ENCODE peak calls at places on chromosomes 12 and 14, in eight cellular contexts. W, N, Z, M, I, A, G and X are unnamed samples.

GRCh38 chr12:108254030-108254429 is 85.1 kb downstream of the CMKLR1 start:
- DNase-seq in Z (no peak), G (no peak), M (no peak), N (no peak), I (no peak), A (no peak), W (no peak), X (no peak)

GRCh38 chr14:91279354-91279753 is 34.9 kb upstream of the GPR68 start:
- DNase-seq in I (no peak), A (no peak), G (no peak), N (no peak), W (no peak), Z (no peak), M (no peak), X (no peak)

GRCh38 chr12:123384318-123384993 is 524 bp downstream of the KMT5A start:
- DNase-seq in I (no peak), Z (peak; percentile 62), W (peak; percentile 19), A (no peak), G (peak; percentile 43), N (no peak), M (peak; percentile 38), X (no peak)

GRCh38 chr12:105218434-105218833 is 17.5 kb downstream of the APPL2 start:
- DNase-seq in G (no peak), Z (no peak), A (no peak), W (no peak), N (no peak), M (no peak), I (no peak), X (no peak)

GRCh38 chr14:96130854-96131253 is 73.8 kb upstream of the BDKRB2 start:
- DNase-seq in A (no peak), Z (no peak), N (no peak), M (no peak), W (no peak), I (no peak), G (peak; percentile 71), X (no peak)

GRCh38 chr12:3249081-3249800 is 172.1 kb downstream of the TSPAN9 start:
- DNase-seq in M (no peak), Z (no peak), G (no peak), N (no peak), I (no peak), A (no peak), W (no peak), X (no peak)

GRCh38 chr12:130978785-130979184 is 25.1 kb downstream of the ADGRD1 start:
- DNase-seq in G (no peak), I (no peak), N (no peak), M (no peak), Z (no peak), A (no peak), W (peak; percentile 48), X (no peak)

GRCh38 chr12:10753066-10753465 is 29.9 kb upstream of the YBX3 start:
- DNase-seq in W (no peak), G (peak; percentile 79), I (no peak), M (no peak), Z (no peak), N (no peak), A (no peak), X (no peak)

GRCh38 chr12:22856120-22856699 is 231.2 kb downstream of the ETNK1 start:
- DNase-seq in Z (no peak), I (no peak), W (peak; percentile 30), M (peak; percentile 12), N (no peak), A (no peak), G (peak; percentile 13), X (no peak)

GRCh38 chr12:96425973-96426372 is 25.7 kb upstream of the CDK17 start:
- DNase-seq in N (no peak), I (no peak), W (no peak), M (no peak), G (peak; percentile 57), Z (no peak), A (no peak), X (no peak)

GRCh38 chr14:77590845-77591506 is 25.5 kb downstream of the SPTLC2 start:
- DNase-seq in N (no peak), A (no peak), I (no peak), Z (no peak), M (no peak), W (no peak), G (peak; percentile 87), X (no peak)

GRCh38 chr14:49893309-49894213 is 679 bp downstream of the ARF6 start:
- DNase-seq in W (peak; percentile 66), G (peak; percentile 60), Z (peak; percentile 76), A (peak; percentile 31), N (peak; percentile 45), I (no peak), M (peak; percentile 68), X (peak; percentile 46)

GRCh38 chr14:63543826-63544320 is 696 bp upstream of the PPP2R5E start:
- DNase-seq in G (no peak), A (no peak), W (no peak), M (no peak), N (no peak), Z (no peak), I (no peak), X (no peak)

GRCh38 chr12:124713041-124713435 is 145.6 kb upstream of the NCOR2 start:
- DNase-seq in G (no peak), N (peak; percentile 46), I (peak; percentile 4), Z (peak; percentile 72), A (no peak), M (no peak), W (no peak), X (peak; percentile 63)

GRCh38 chr12:63151898-63152700 is 1.1 kb upstream of the AVPR1A start:
- DNase-seq in G (peak; percentile 28), M (peak; percentile 18), A (no peak), I (no peak), Z (no peak), W (peak; percentile 7), N (peak; percentile 39), X (no peak)

GRCh38 chr12:132151145-132151765 is 7.0 kb downstream of the NOC4L start:
- DNase-seq in Z (peak; percentile 53), N (no peak), A (no peak), W (no peak), I (no peak), G (no peak), M (no peak), X (no peak)

GRCh38 chr12:45648070-45648469 is 81.4 kb upstream of the ARID2 start:
- DNase-seq in Z (peak; percentile 88), G (no peak), W (no peak), N (no peak), M (no peak), A (no peak), I (no peak), X (no peak)

GRCh38 chr14:74905595-74906142 is 17.4 kb downstream of the RPS6KL1 start:
- DNase-seq in G (peak; percentile 20), A (peak; percentile 73), M (peak; percentile 69), N (peak; percentile 78), W (peak; percentile 68), Z (peak; percentile 74), I (no peak), X (peak; percentile 74)

GRCh38 chr14:29717906-29718305 is 209.7 kb downstream of the PRKD1 start:
- DNase-seq in W (no peak), Z (no peak), A (no peak), N (no peak), M (no peak), I (no peak), G (no peak), X (no peak)

GRCh38 chr14:29721586-29721985 is 206.1 kb downstream of the PRKD1 start:
- DNase-seq in A (no peak), I (no peak), M (no peak), G (no peak), Z (no peak), N (no peak), W (no peak), X (no peak)

GRCh38 chr14:29712586-29712985 is 215.1 kb downstream of the PRKD1 start:
- DNase-seq in M (no peak), I (no peak), G (no peak), W (no peak), A (no peak), Z (no peak), N (no peak), X (no peak)

DNA sequence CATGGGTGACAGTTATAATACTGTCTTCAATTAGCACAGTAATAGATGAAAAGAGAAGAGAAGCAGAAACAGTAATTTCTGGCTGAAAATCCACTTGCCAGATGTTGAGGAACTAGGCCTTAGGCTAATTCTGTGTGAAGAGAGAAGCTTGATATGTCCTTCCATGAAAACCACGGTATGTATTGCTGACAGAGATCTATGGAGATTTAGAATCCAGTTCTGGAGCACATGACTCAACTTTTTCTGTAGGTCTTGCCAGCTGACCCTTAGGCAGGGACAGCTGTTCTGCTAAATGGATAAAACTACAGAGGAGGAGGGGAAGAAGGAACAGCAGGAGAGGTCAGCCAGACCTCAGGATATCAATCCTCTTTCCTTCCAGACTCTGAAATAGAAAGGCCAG is 211.5 kb downstream of the PRKD1 start:
- DNase-seq in M (no peak), A (no peak), Z (no peak), N (no peak), G (no peak), W (no peak), I (no peak), X (no peak)
- H3K4me3 ChIP-seq in M (no peak overlapping the region), A (no peak overlapping the region), Z (no peak overlapping the region), N (no peak overlapping the region), G (no peak overlapping the region), W (no peak overlapping the region), I (no peak overlapping the region), X (no peak overlapping the region)

GRCh38 chr12:65308001-65308400 is 29.5 kb downstream of the MSRB3 start:
- DNase-seq in M (no peak), N (no peak), G (no peak), I (no peak), Z (no peak), W (no peak), A (no peak), X (no peak)
- H3K27ac ChIP-seq in M (no peak overlapping the region), N (no peak overlapping the region), G (peak overlapping the region; percentile 90), I (no peak overlapping the region), Z (no peak overlapping the region), W (no peak overlapping the region), A (no peak overlapping the region), X (no peak overlapping the region)

GRCh38 chr14:33948143-33948962 is 2.5 kb downstream of the EGLN3 start:
- DNase-seq in N (no peak), Z (no peak), G (no peak), I (no peak), W (no peak), A (no peak), M (no peak), X (no peak)
- H3K4me3 ChIP-seq in N (no peak overlapping the region), Z (peak overlapping the region; percentile 57), G (no peak overlapping the region), I (peak overlapping the region; percentile 69), W (no peak overlapping the region), A (peak overlapping the region; percentile 72), M (peak overlapping the region; percentile 60), X (no peak overlapping the region)

DNA sequence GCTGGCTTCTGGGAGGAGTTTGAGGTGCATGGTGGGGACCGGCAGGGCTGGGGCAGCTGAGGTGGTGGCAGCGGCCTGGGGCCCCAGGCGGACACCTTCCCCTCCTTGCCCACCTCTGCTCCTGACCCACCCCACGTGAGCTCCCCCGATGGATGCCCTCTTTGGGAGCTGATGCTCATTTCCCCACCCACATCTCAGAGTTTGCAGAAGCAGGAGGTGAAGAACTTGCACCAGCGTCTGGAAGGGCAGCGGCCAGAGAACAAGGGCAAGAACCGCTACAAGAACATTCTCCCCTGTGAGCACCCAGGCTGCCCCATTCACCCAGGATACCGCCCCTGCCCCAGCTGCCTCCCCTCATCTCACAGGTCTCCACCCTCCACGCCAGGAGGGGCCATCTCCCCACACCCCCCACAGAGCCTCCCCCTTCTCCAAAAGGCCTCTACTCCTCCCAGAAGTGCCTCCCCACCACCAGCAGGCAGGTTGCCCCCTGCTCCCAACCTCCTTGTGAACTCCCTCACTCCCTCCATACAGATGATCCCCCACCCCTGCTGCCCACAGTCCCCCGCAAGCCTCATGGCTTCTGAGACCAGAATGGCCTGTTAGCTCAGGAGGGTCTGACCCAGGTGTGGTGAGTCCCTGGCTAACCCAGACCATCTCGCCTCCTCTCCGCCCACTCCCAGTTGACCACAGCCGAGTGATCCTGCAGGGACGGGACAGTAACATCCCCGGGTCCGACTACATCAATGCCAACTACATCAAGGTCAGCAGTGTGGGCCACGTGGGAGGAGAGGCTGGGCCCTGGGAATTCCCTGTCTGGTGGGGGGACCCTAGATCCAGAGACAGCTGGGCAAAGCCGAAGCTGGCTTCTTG is 4.5 kb downstream of the PTPN6 start:
- DNase-seq in M (no peak), A (no peak), W (no peak), N (no peak), G (no peak), I (no peak), Z (peak; percentile 31), X (no peak)
- H3K27ac ChIP-seq in M (no peak overlapping the region), A (no peak overlapping the region), W (no peak overlapping the region), N (no peak overlapping the region), G (no peak overlapping the region), I (peak overlapping the region; percentile 99), Z (no peak overlapping the region), X (no peak overlapping the region)